ENCODE peak calls at places on chromosome 2, in seven cellular contexts. Y is stimulated activated CD8-positive, alpha-beta memory T cell treated with anti-CD3 and anti-CD28 coated beads, Interleukin-7, amount 100 ng/mL, for 24 hours; U is nucleus accumbens; M is nephron progenitor cell; L is GOT3; Q is activated naive CD8-positive, alpha-beta T cell treated with anti-CD3 and anti-CD28 coated beads for 36 hours; B is right cardiac atrium. G is an unnamed sample.
A peak's percentile ranks its signal among the peaks of the same experiment; 100 is the strongest.

GRCh38 chr2:8252997-8253694 is 428.7 kb upstream of the ID2 start:
- DNase-seq in M (no peak), U (no peak), Y (no peak), Q (no peak), B (no peak), L (no peak), G (no peak)

GRCh38 chr2:122663737-122664136 is 908.3 kb downstream of the TSN start:
- DNase-seq in B (no peak), Q (no peak), U (no peak), Y (no peak), M (no peak), L (no peak), G (no peak)

GRCh38 chr2:69741281-69742169 is at the start of gene ANXA4:
- DNase-seq in U (peak; percentile 23), Q (peak; percentile 70), L (peak; percentile 26), M (peak; percentile 65), B (peak; percentile 83), Y (peak; percentile 35), G (peak; percentile 89)

GRCh38 chr2:205934443-205934842 is 151.5 kb downstream of the INO80D start:
- DNase-seq in B (no peak), M (no peak), Y (no peak), U (no peak), L (no peak), Q (no peak), G (no peak)

GRCh38 chr2:85744771-85745601 is 8.8 kb upstream of the ATOH8 start:
- DNase-seq in M (no peak), L (peak; percentile 45), B (peak; percentile 51), Y (no peak), U (peak; percentile 56), Q (no peak), G (peak; percentile 76)

GRCh38 chr2:238256594-238257104 is 16.8 kb upstream of the HES6 start:
- DNase-seq in M (peak; percentile 85), U (no peak), Y (peak; percentile 27), Q (peak; percentile 76), L (no peak), B (peak; percentile 71), G (peak; percentile 77)

GRCh38 chr2:74439373-74440004 is 2.2 kb downstream of the RTKN start:
- DNase-seq in Q (no peak), L (no peak), U (no peak), B (no peak), M (no peak), Y (no peak), G (no peak)

GRCh38 chr2:181810823-181811695 is 80.5 kb upstream of the ITPRID2 start:
- DNase-seq in U (peak; percentile 4), L (no peak), Q (no peak), M (no peak), B (peak; percentile 26), Y (no peak), G (no peak)

GRCh38 chr2:27211241-27211942 is 449 bp upstream of the ATRAID start:
- DNase-seq in Q (no peak), U (no peak), M (no peak), Y (no peak), B (no peak), L (no peak), G (no peak)

GRCh38 chr2:215540646-215541045 is 104.8 kb upstream of the FN1 start:
- DNase-seq in B (no peak), Q (no peak), Y (no peak), L (no peak), U (no peak), M (no peak), G (no peak)

GRCh38 chr2:176148758-176149483 is 2.4 kb upstream of the HOXD4 start:
- DNase-seq in M (no peak), L (no peak), B (no peak), U (no peak), Y (no peak), Q (no peak), G (no peak)

GRCh38 chr2:240962371-240963064 is 35.9 kb upstream of the SNED1 start:
- DNase-seq in B (peak; percentile 68), U (no peak), M (peak; percentile 38), Q (no peak), L (no peak), Y (no peak), G (peak; percentile 73)

GRCh38 chr2:239315308-239315707 is 85.5 kb downstream of the HDAC4 start:
- DNase-seq in Y (no peak), L (no peak), Q (no peak), U (no peak), M (no peak), B (no peak), G (no peak)

GRCh38 chr2:203175371-203175770 is 63.4 kb upstream of the CYP20A1 start:
- DNase-seq in Q (no peak), B (no peak), L (no peak), U (no peak), Y (no peak), M (no peak), G (no peak)

GRCh38 chr2:188382107-188382506 is 90.4 kb downstream of the GULP1 start:
- DNase-seq in L (no peak), Q (no peak), Y (no peak), M (no peak), U (no peak), B (no peak), G (no peak)

GRCh38 chr2:108409768-108410167 is 32.0 kb downstream of the SULT1C4 start:
- DNase-seq in Y (no peak), M (no peak), U (no peak), B (no peak), L (no peak), Q (no peak), G (no peak)

GRCh38 chr2:240467659-240468299 is 32.3 kb downstream of the GPC1 start:
- DNase-seq in Q (no peak), L (no peak), B (peak; percentile 17), M (peak; percentile 3), Y (no peak), U (no peak), G (peak; percentile 34)

GRCh38 chr2:197273485-197273884 is 37.1 kb downstream of the ANKRD44 start:
- DNase-seq in Y (no peak), U (no peak), M (peak; percentile 17), Q (no peak), L (no peak), B (no peak), G (peak; percentile 60)

GRCh38 chr2:200985806-200986205 is 22.3 kb upstream of the ORC2 start:
- DNase-seq in L (no peak), Y (no peak), Q (no peak), U (no peak), B (no peak), M (no peak), G (no peak)

GRCh38 chr2:142980246-142981068 is 103.0 kb downstream of the KYNU start:
- DNase-seq in L (no peak), M (no peak), Y (no peak), B (no peak), U (no peak), Q (no peak), G (no peak)

GRCh38 chr2:44740678-44741077 is 200.8 kb upstream of the SIX3 start:
- DNase-seq in L (no peak), M (no peak), Y (no peak), Q (no peak), U (no peak), B (no peak), G (no peak)

G was measured in Right ventricle myocardium superior.